ENCODE peak calls at places on chromosomes 13 and 19, in ten cellular contexts. V is psoas muscle, T is IMR-90, H is T-helper 1 cell, C is astrocyte of the hippocampus, P is GM10248, M is mucosa of descending colon, Y is Right ventricle myocardium superior, L is fibroblast of lung, S is GM23338. O is an unnamed sample.
A peak's percentile ranks its signal among the peaks of the same experiment; 100 is the strongest.

GRCh38 chr19:369256-369655 is 24.7 kb upstream of the MIER2 start:
- DNase-seq in V (no peak), T (no peak), H (no peak), C (no peak), P (no peak), M (no peak), Y (peak; percentile 29), L (no peak), S (no peak), O (no peak)

GRCh38 chr19:32189956-32190706 is 155.3 kb upstream of the ZNF507 start:
- DNase-seq in V (no peak), T (no peak), H (no peak), C (no peak), P (no peak), M (no peak), Y (no peak), L (no peak), S (no peak), O (no peak)

GRCh38 chr13:85108356-85108755 is 690.9 kb downstream of the SLITRK6 start:
- DNase-seq in V (no peak), T (no peak), H (no peak), C (no peak), P (no peak), M (no peak), Y (no peak), L (no peak), S (no peak), O (peak; percentile 1)

GRCh38 chr13:105991622-105992254 is 543.7 kb downstream of the EFNB2 start:
- DNase-seq in V (no peak), T (peak; percentile 80), H (no peak), C (peak; percentile 79), P (no peak), M (no peak), Y (no peak), L (peak; percentile 83), S (no peak), O (no peak)

GRCh38 chr19:37905936-37906867 is at the start of gene WDR87:
- DNase-seq in V (peak; percentile 21), T (no peak), H (peak; percentile 34), C (no peak), P (peak; percentile 63), M (peak; percentile 55), Y (no peak), L (no peak), S (peak; percentile 94), O (peak; percentile 76)

GRCh38 chr13:106573279-106573831 is 5.4 kb upstream of the ARGLU1 start:
- DNase-seq in V (peak; percentile 26), T (peak; percentile 52), H (no peak), C (no peak), P (no peak), M (no peak), Y (no peak), L (peak; percentile 68), S (no peak), O (no peak)

GRCh38 chr13:99501952-99502310 is 659 bp downstream of the TM9SF2 start:
- DNase-seq in V (peak; percentile 22), T (peak; percentile 31), H (no peak), C (peak; percentile 47), P (no peak), M (peak; percentile 51), Y (no peak), L (peak; percentile 23), S (peak; percentile 26), O (peak; percentile 43)

GRCh38 chr13:75195479-75196111 is 286.4 kb downstream of the TBC1D4 start:
- DNase-seq in V (no peak), T (no peak), H (no peak), C (peak; percentile 49), P (no peak), M (no peak), Y (no peak), L (peak; percentile 33), S (peak; percentile 23), O (no peak)

GRCh38 chr13:32897296-32897695 is 118.9 kb upstream of the KL start:
- DNase-seq in V (no peak), T (no peak), H (no peak), C (no peak), P (no peak), M (no peak), Y (no peak), L (no peak), S (no peak), O (no peak)

GRCh38 chr13:59266478-59267063 is 897.2 kb downstream of the DIAPH3 start:
- DNase-seq in V (no peak), T (no peak), H (no peak), C (no peak), P (no peak), M (no peak), Y (no peak), L (no peak), S (no peak), O (no peak)

O was measured in GM12865.